ENCODE peak calls at places on chromosomes 6 and 20, in eight cellular contexts. N, O, Z, J, M, H, W and V are unnamed samples.

GRCh38 chr20:14415492-14415891 is 78.1 kb upstream of the FLRT3 start:
- DNase-seq in N (no peak), O (no peak), Z (no peak), J (peak; percentile 28), M (no peak), H (no peak), W (no peak), V (no peak)

GRCh38 chr20:59783020-59784010 is 150.1 kb downstream of the SYCP2 start:
- DNase-seq in N (peak; percentile 32), O (peak; percentile 50), Z (peak; percentile 61), J (peak; percentile 80), M (peak; percentile 10), H (peak; percentile 55), W (peak; percentile 55), V (no peak)

GRCh38 chr20:4082406-4083102 is 67.2 kb upstream of the RNF24 start:
- DNase-seq in N (no peak), O (no peak), Z (no peak), J (peak; percentile 25), M (peak; percentile 83), H (peak; percentile 89), W (no peak), V (no peak)

GRCh38 chr6:25635886-25636317 is 16.1 kb upstream of the SCGN start:
- DNase-seq in N (no peak), O (no peak), Z (no peak), J (no peak), M (no peak), H (peak; percentile 97), W (no peak), V (peak; percentile 35)

GRCh38 chr6:100948381-100949133 is 67.4 kb upstream of the ASCC3 start:
- DNase-seq in N (no peak), O (no peak), Z (peak; percentile 5), J (no peak), M (no peak), H (peak; percentile 92), W (peak; percentile 31), V (no peak)

GRCh38 chr6:5547571-5547970 is 286.3 kb downstream of the FARS2 start:
- DNase-seq in N (no peak), O (no peak), Z (no peak), J (no peak), M (no peak), H (no peak), W (no peak), V (no peak)

GRCh38 chr6:152301021-152301805 is 335.9 kb downstream of the SYNE1 start:
- DNase-seq in N (no peak), O (no peak), Z (peak; percentile 51), J (no peak), M (no peak), H (peak; percentile 89), W (no peak), V (no peak)

GRCh38 chr20:34311118-34312023 is 8.2 kb upstream of the AHCY start:
- DNase-seq in N (no peak), O (no peak), Z (no peak), J (no peak), M (no peak), H (peak; percentile 100), W (no peak), V (no peak)

GRCh38 chr20:37276494-37277252 is 12.8 kb upstream of the MANBAL start:
- DNase-seq in N (no peak), O (peak; percentile 64), Z (peak; percentile 77), J (peak; percentile 28), M (peak; percentile 83), H (peak; percentile 49), W (peak; percentile 78), V (no peak)

GRCh38 chr20:53599910-53600632 is 6.4 kb upstream of the ZNF217 start:
- DNase-seq in N (no peak), O (no peak), Z (no peak), J (no peak), M (no peak), H (no peak), W (no peak), V (no peak)

GRCh38 chr6:107539409-107539808 is 49.5 kb downstream of the SOBP start:
- DNase-seq in N (no peak), O (no peak), Z (peak; percentile 25), J (no peak), M (peak; percentile 75), H (peak; percentile 96), W (no peak), V (no peak)

GRCh38 chr6:41367700-41368099 is 32.3 kb downstream of the NCR2 start:
- DNase-seq in N (peak; percentile 60), O (peak; percentile 18), Z (peak; percentile 61), J (peak; percentile 77), M (peak; percentile 42), H (peak; percentile 78), W (peak; percentile 62), V (no peak)

GRCh38 chr6:100968934-100969333 is 87.8 kb upstream of the ASCC3 start:
- DNase-seq in N (no peak), O (no peak), Z (no peak), J (no peak), M (no peak), H (peak; percentile 40), W (no peak), V (no peak)

GRCh38 chr6:41406821-41407787 is 71.7 kb downstream of the NCR2 start:
- DNase-seq in N (no peak), O (no peak), Z (no peak), J (no peak), M (peak; percentile 14), H (no peak), W (no peak), V (no peak)

GRCh38 chr6:10511477-10511876 is 9.7 kb upstream of the GCNT2 start:
- DNase-seq in N (no peak), O (no peak), Z (peak; percentile 18), J (peak; percentile 53), M (peak; percentile 37), H (peak; percentile 68), W (no peak), V (no peak)

GRCh38 chr6:75349262-75349984 is 64.8 kb upstream of the TMEM30A start:
- DNase-seq in N (no peak), O (no peak), Z (peak; percentile 14), J (no peak), M (peak; percentile 47), H (no peak), W (peak; percentile 8), V (no peak)

GRCh38 chr6:15522856-15523529 is 139.8 kb downstream of the DTNBP1 start:
- DNase-seq in N (no peak), O (no peak), Z (no peak), J (no peak), M (no peak), H (no peak), W (no peak), V (no peak)

GRCh38 chr6:15526129-15526764 is 136.6 kb downstream of the DTNBP1 start:
- DNase-seq in N (no peak), O (no peak), Z (no peak), J (no peak), M (no peak), H (peak; percentile 37), W (no peak), V (no peak)

GRCh38 chr6:15523679-15524630 is 138.9 kb downstream of the DTNBP1 start:
- DNase-seq in N (no peak), O (no peak), Z (no peak), J (no peak), M (no peak), H (no peak), W (no peak), V (no peak)

GRCh38 chr6:15522427-15522826 is 140.4 kb downstream of the DTNBP1 start:
- DNase-seq in N (no peak), O (no peak), Z (no peak), J (no peak), M (peak; percentile 40), H (no peak), W (no peak), V (no peak)

GRCh38 chr6:15524736-15525401 is 138.0 kb downstream of the DTNBP1 start:
- DNase-seq in N (no peak), O (no peak), Z (no peak), J (no peak), M (no peak), H (no peak), W (no peak), V (peak; percentile 64)
- TF ChIP-seq CTCF in N (no peak), O (no peak), Z (no peak), J (no peak), M (no peak), H (no peak), W (no peak), V (no peak)

DNA sequence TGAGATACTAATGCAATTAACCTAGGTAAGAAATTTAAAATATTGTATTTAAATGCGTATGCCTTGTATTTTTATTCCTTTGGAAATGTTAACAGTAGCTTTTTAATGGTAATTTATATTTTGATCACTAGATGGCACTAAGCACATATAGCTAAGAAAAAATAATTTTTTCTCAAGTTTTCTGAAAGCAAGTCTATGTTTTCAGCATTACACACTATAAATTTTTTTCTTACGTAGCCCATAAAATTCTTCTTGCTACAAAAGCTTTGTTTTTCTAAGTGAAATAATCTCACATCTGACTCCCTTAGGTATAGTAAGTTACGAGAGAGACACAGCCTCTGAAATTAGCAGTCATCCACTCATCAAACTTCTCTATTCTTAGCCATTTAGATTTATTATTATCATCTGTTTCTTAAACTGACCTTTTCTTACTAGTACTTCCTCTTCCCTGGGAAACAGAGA is 35.7 kb downstream of the TSPYL4 start:
- DNase-seq in N (no peak), O (peak; percentile 33), Z (peak; percentile 18), J (peak; percentile 60), M (no peak), H (no peak), W (no peak), V (no peak)
- TF ChIP-seq CTCF in N (peak; percentile 28), O (peak; percentile 89), Z (peak; percentile 17), J (peak; percentile 59), M (peak; percentile 31), H (peak; percentile 38), W (peak; percentile 32), V (peak; percentile 45)

DNA sequence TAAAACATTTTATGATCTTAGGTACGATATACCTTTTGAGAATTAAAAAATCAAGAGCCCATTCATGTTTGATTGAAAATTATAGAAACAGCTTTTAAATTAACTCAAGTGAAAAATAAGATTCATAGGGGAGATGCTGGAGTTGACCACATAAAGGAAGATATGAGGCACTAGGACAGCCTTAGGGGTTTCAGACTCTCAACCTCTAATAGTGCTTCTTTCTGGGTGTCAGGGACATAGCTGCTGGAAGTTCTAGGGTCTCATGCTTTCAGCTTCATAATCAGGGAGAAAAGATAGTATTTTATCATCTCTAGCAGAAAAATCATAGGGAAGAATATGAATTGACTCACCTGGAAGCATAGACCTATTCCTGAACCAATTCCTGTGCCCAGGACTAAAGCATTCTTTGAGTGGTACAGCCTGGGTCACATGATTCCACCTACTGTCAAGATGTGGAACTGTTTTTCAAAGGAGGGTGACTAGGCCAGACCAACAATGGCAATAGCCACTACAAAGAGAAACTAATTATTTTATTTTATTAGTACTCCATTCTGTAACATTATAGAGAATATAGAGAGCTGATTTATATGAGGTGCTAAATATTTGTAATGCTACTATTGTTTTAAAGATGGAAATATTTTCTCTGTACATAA is 27.8 kb upstream of the CENPW start:
- DNase-seq in N (peak; percentile 18), O (no peak), Z (peak; percentile 53), J (peak; percentile 49), M (peak; percentile 1), H (peak; percentile 44), W (peak; percentile 51), V (no peak)
- TF ChIP-seq CTCF in N (no peak), O (peak; percentile 62), Z (peak; percentile 54), J (peak; percentile 48), M (no peak), H (peak; percentile 54), W (peak; percentile 21), V (peak; percentile 26)

DNA sequence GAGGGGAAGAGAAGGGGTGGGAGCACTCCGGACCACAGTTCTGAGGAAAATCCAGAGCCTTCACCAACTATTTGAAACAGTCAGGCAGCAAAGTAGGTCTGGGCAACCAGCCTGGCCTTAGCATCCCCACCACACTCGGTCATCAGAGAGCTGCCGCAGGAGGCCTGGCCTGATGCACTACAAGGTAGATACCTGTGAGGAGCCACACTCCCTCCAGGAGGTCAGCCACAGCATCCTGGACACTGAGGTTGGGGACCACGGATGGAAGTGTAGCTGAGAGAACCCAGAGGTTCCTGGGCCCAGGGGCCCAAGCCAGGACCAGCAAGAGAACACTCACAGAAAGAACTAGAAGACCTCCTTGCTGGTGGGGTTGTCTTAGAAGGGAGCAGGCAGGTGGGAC is 194.8 kb upstream of the PROKR2 start:
- DNase-seq in N (no peak), O (no peak), Z (no peak), J (no peak), M (no peak), H (no peak), W (no peak), V (no peak)
- TF ChIP-seq CTCF in N (no peak), O (no peak), Z (no peak), J (no peak), M (no peak), H (no peak), W (no peak), V (no peak)